ENCODE peak calls at places on chromosomes 1 and 21, in seven cellular contexts. N, D, X, E, W, J and A are unnamed samples.

GRCh38 chr21:27818847-27819246 is 852.0 kb upstream of the ADAMTS5 start:
- DNase-seq in N (no peak), D (no peak), X (no peak), E (no peak), W (no peak), J (no peak), A (no peak)

GRCh38 chr1:117512728-117513321 is 93.0 kb upstream of the TENT5C start:
- DNase-seq in D (no peak), J (no peak), W (no peak), N (no peak), X (no peak), E (no peak), A (no peak)

GRCh38 chr1:56831874-56832693 is 12.9 kb upstream of the FYB2 start:
- DNase-seq in X (peak; percentile 70), D (no peak), E (peak; percentile 80), W (peak; percentile 94), J (peak; percentile 48), N (peak; percentile 72), A (peak; percentile 33)

GRCh38 chr1:109929170-109929569 is 18.5 kb downstream of the CSF1 start:
- DNase-seq in D (no peak), W (no peak), X (no peak), E (no peak), J (no peak), N (no peak), A (no peak)

GRCh38 chr1:20200966-20201365 is 14.6 kb upstream of the PLA2G2C start:
- DNase-seq in E (no peak), D (no peak), J (no peak), W (no peak), N (no peak), X (no peak), A (no peak)

GRCh38 chr1:47209725-47210330 is 20.0 kb upstream of the PDZK1IP1 start:
- DNase-seq in X (no peak), E (no peak), J (no peak), W (no peak), D (no peak), N (no peak), A (no peak)

GRCh38 chr1:232555581-232556189 is 74.2 kb downstream of the SIPA1L2 start:
- DNase-seq in N (no peak), W (no peak), J (no peak), D (no peak), X (no peak), E (no peak), A (no peak)

GRCh38 chr21:42341776-42342542 is 8.8 kb downstream of the TFF2 start:
- DNase-seq in W (no peak), X (no peak), E (no peak), J (no peak), D (no peak), N (no peak), A (no peak)

GRCh38 chr1:53575141-53575947 is 116.1 kb downstream of the DMRTB1 start:
- DNase-seq in E (no peak), X (no peak), W (no peak), D (peak; percentile 62), N (peak; percentile 23), J (no peak), A (no peak)

GRCh38 chr1:47478090-47478489 is 40.2 kb downstream of the FOXD2 start:
- DNase-seq in X (no peak), E (no peak), N (no peak), W (no peak), D (no peak), J (no peak), A (no peak)

GRCh38 chr1:167935252-167936067 is 1.0 kb upstream of the DCAF6 start:
- DNase-seq in E (no peak), D (no peak), J (peak; percentile 53), W (no peak), X (peak; percentile 83), N (peak; percentile 65), A (no peak)

GRCh38 chr1:79441243-79441642 is 434.7 kb upstream of the ADGRL4 start:
- DNase-seq in J (no peak), X (no peak), N (no peak), W (no peak), D (no peak), E (no peak), A (no peak)

GRCh38 chr1:190098107-190098506 is 379.6 kb downstream of the BRINP3 start:
- DNase-seq in N (no peak), W (no peak), E (no peak), D (no peak), X (no peak), J (no peak), A (no peak)

GRCh38 chr1:162187676-162188075 is 118.2 kb downstream of the NOS1AP start:
- DNase-seq in J (no peak), D (no peak), N (no peak), X (no peak), E (no peak), W (no peak), A (no peak)

GRCh38 chr1:112702067-112702395 is 4.9 kb downstream of the RHOC start:
- DNase-seq in X (no peak), D (no peak), W (no peak), N (no peak), J (no peak), E (no peak), A (no peak)

GRCh38 chr1:206836111-206836510 is 29.3 kb upstream of the IL20 start:
- DNase-seq in D (no peak), N (no peak), X (no peak), W (no peak), E (no peak), J (no peak), A (no peak)

GRCh38 chr1:197519741-197520334 is 251.8 kb downstream of the CRB1 start:
- DNase-seq in W (no peak), D (no peak), J (no peak), E (no peak), X (no peak), N (no peak), A (no peak)

GRCh38 chr1:196977278-196977677 is at the start of gene CFHR5:
- DNase-seq in E (no peak), N (no peak), J (no peak), X (no peak), W (no peak), D (no peak), A (no peak)

GRCh38 chr1:176102243-176102642 is 104.8 kb downstream of the COP1 start:
- DNase-seq in E (no peak), D (no peak), X (no peak), N (no peak), J (no peak), W (no peak), A (no peak)

GRCh38 chr1:94713472-94714141 is 106.5 kb upstream of the SLC44A3 start:
- DNase-seq in W (peak; percentile 88), E (no peak), J (no peak), D (peak; percentile 94), N (peak; percentile 18), X (no peak), A (no peak)

GRCh38 chr1:226737819-226738420 is 1.2 kb downstream of the ITPKB start:
- DNase-seq in W (no peak), J (peak; percentile 54), D (no peak), X (peak; percentile 82), N (peak; percentile 63), E (peak; percentile 72), A (no peak)

GRCh38 chr1:218250492-218250891 is 34.6 kb upstream of the RRP15 start:
- DNase-seq in W (no peak), X (no peak), E (no peak), J (no peak), D (no peak), N (no peak), A (no peak)

GRCh38 chr1:2072109-2072806 is 22.0 kb downstream of the PRKCZ start:
- DNase-seq in X (no peak), D (no peak), N (peak; percentile 66), E (no peak), W (no peak), J (no peak), A (no peak)

GRCh38 chr1:30379684-30380624 is 343.4 kb downstream of the MATN1 start:
- DNase-seq in J (no peak), N (peak; percentile 56), E (peak; percentile 66), X (peak; percentile 63), W (peak; percentile 31), D (peak; percentile 76), A (peak; percentile 60)

GRCh38 chr1:208747979-208748378 is 503.8 kb upstream of the PLXNA2 start:
- DNase-seq in W (no peak), X (no peak), D (no peak), E (no peak), J (no peak), N (no peak), A (no peak)

GRCh38 chr1:156410238-156410637 is 41.2 kb downstream of the RHBG start:
- DNase-seq in N (no peak), D (no peak), W (no peak), J (no peak), X (no peak), E (no peak), A (no peak)

GRCh38 chr21:25907573-25908275 is 173.0 kb downstream of the GABPA start:
- DNase-seq in X (no peak), N (no peak), E (no peak), J (no peak), D (no peak), W (no peak), A (no peak)

GRCh38 chr1:21896652-21897532 is 40.2 kb downstream of the HSPG2 start:
- DNase-seq in J (no peak), N (no peak), W (no peak), X (no peak), D (no peak), E (no peak), A (no peak)

GRCh38 chr1:201877877-201878339 is 10.8 kb upstream of the SHISA4 start:
- DNase-seq in X (no peak), W (no peak), D (no peak), N (peak; percentile 44), E (no peak), J (no peak), A (no peak)

GRCh38 chr1:230270940-230271325 is 155.2 kb downstream of the PGBD5 start:
- DNase-seq in J (no peak), X (no peak), N (peak; percentile 40), W (no peak), E (no peak), D (no peak), A (no peak)

GRCh38 chr1:224430511-224431113 is 4.0 kb downstream of the WDR26 start:
- DNase-seq in J (peak; percentile 33), X (no peak), E (no peak), W (no peak), D (no peak), N (peak; percentile 40), A (peak; percentile 42)

GRCh38 chr1:18907021-18907913 is 4.9 kb upstream of the ALDH4A1 start:
- DNase-seq in X (peak; percentile 73), E (peak; percentile 73), N (peak; percentile 69), D (no peak), W (no peak), J (peak; percentile 54), A (no peak)

GRCh38 chr1:39776400-39776713 is 5.2 kb upstream of the OXCT2 start:
- DNase-seq in E (no peak), J (no peak), D (peak; percentile 85), W (no peak), X (no peak), N (no peak), A (peak; percentile 32)

GRCh38 chr1:31957701-31958674 is 19.8 kb upstream of the PTP4A2 start:
- DNase-seq in X (peak; percentile 74), D (no peak), N (peak; percentile 76), W (no peak), E (no peak), J (no peak), A (no peak)

GRCh38 chr21:34204021-34204420 is 130.6 kb downstream of the MRPS6 start:
- DNase-seq in X (no peak), J (no peak), N (no peak), D (no peak), E (no peak), W (no peak), A (no peak)

GRCh38 chr21:37435120-37435519 is 68.5 kb downstream of the DYRK1A start:
- DNase-seq in N (peak; percentile 65), X (no peak), W (peak; percentile 80), E (peak; percentile 67), J (peak; percentile 70), D (no peak), A (no peak)

GRCh38 chr21:42112857-42113256 is 41.7 kb downstream of the UMODL1 start:
- DNase-seq in E (no peak), D (no peak), W (no peak), J (no peak), N (no peak), X (no peak), A (no peak)

GRCh38 chr1:246724725-246725095 is 501 bp downstream of the SCCPDH start:
- DNase-seq in X (no peak), W (no peak), N (peak; percentile 31), E (no peak), D (no peak), J (no peak), A (no peak)